ENCODE peak calls at places on chromosomes 16 and 17, in eight cellular contexts. One of them, this sample, is unnamed.

GRCh38 chr16:77468831-77469230 is 34.0 kb upstream of the ADAMTS18 start:
- DNase-seq in heart left ventricle: no peak
- DNase-seq in fibroblast of lung: no peak
- DNase-seq in A673: no peak
- DNase-seq in pancreas: no peak
- DNase-seq in hepatocyte: no peak
- DNase-seq in mammary epithelial cell: no peak
- DNase-seq in endothelial cell of umbilical vein: peak; percentile 64
- DNase-seq in this sample: no peak

GRCh38 chr16:88454315-88455057 is 1.4 kb downstream of the ZFPM1 start:
- DNase-seq in heart left ventricle: no peak
- DNase-seq in fibroblast of lung: no peak
- DNase-seq in A673: no peak
- DNase-seq in pancreas: peak; percentile 65
- DNase-seq in hepatocyte: no peak
- DNase-seq in mammary epithelial cell: peak; percentile 41
- DNase-seq in endothelial cell of umbilical vein: peak; percentile 8
- DNase-seq in this sample: no peak

GRCh38 chr16:55171241-55171640 is 152.8 kb upstream of the IRX6 start:
- DNase-seq in heart left ventricle: no peak
- DNase-seq in fibroblast of lung: no peak
- DNase-seq in A673: no peak
- DNase-seq in pancreas: no peak
- DNase-seq in hepatocyte: no peak
- DNase-seq in mammary epithelial cell: no peak
- DNase-seq in endothelial cell of umbilical vein: no peak
- DNase-seq in this sample: no peak

GRCh38 chr17:74730491-74731346 is 6.3 kb upstream of the RAB37 start:
- DNase-seq in heart left ventricle: no peak
- DNase-seq in fibroblast of lung: no peak
- DNase-seq in A673: no peak
- DNase-seq in pancreas: no peak
- DNase-seq in hepatocyte: no peak
- DNase-seq in mammary epithelial cell: no peak
- DNase-seq in endothelial cell of umbilical vein: no peak
- DNase-seq in this sample: no peak

GRCh38 chr17:13102477-13102876 is 84.7 kb upstream of the ELAC2 start:
- DNase-seq in heart left ventricle: no peak
- DNase-seq in fibroblast of lung: no peak
- DNase-seq in A673: no peak
- DNase-seq in pancreas: no peak
- DNase-seq in hepatocyte: no peak
- DNase-seq in mammary epithelial cell: no peak
- DNase-seq in endothelial cell of umbilical vein: no peak
- DNase-seq in this sample: no peak

GRCh38 chr17:35865412-35866355 is 3.0 kb downstream of the HEATR9 start:
- DNase-seq in heart left ventricle: no peak
- DNase-seq in fibroblast of lung: peak; percentile 76
- DNase-seq in A673: peak; percentile 28
- DNase-seq in pancreas: no peak
- DNase-seq in hepatocyte: no peak
- DNase-seq in mammary epithelial cell: peak; percentile 19
- DNase-seq in endothelial cell of umbilical vein: peak; percentile 25
- DNase-seq in this sample: no peak

GRCh38 chr17:4577386-4577993 is 6.8 kb upstream of the SMTNL2 start:
- DNase-seq in heart left ventricle: no peak
- DNase-seq in fibroblast of lung: no peak
- DNase-seq in A673: no peak
- DNase-seq in pancreas: no peak
- DNase-seq in hepatocyte: no peak
- DNase-seq in mammary epithelial cell: no peak
- DNase-seq in endothelial cell of umbilical vein: no peak
- DNase-seq in this sample: no peak

GRCh38 chr17:82408288-82408937 is 9.7 kb upstream of the HEXD start:
- DNase-seq in heart left ventricle: no peak
- DNase-seq in fibroblast of lung: no peak
- DNase-seq in A673: no peak
- DNase-seq in pancreas: peak; percentile 3
- DNase-seq in hepatocyte: no peak
- DNase-seq in mammary epithelial cell: no peak
- DNase-seq in endothelial cell of umbilical vein: no peak
- DNase-seq in this sample: no peak

GRCh38 chr17:81727324-81728031 is 15.4 kb downstream of the SLC25A10 start:
- DNase-seq in heart left ventricle: no peak
- DNase-seq in fibroblast of lung: no peak
- DNase-seq in A673: no peak
- DNase-seq in pancreas: peak; percentile 71
- DNase-seq in hepatocyte: no peak
- DNase-seq in mammary epithelial cell: no peak
- DNase-seq in endothelial cell of umbilical vein: no peak
- DNase-seq in this sample: no peak

GRCh38 chr17:28573966-28574480 is 2.7 kb downstream of the ALDOC start:
- DNase-seq in heart left ventricle: no peak
- DNase-seq in fibroblast of lung: no peak
- DNase-seq in A673: no peak
- DNase-seq in pancreas: no peak
- DNase-seq in hepatocyte: no peak
- DNase-seq in mammary epithelial cell: no peak
- DNase-seq in endothelial cell of umbilical vein: no peak
- DNase-seq in this sample: no peak

GRCh38 chr16:57576429-57576870 is 34.0 kb downstream of the ADGRG5 start:
- DNase-seq in heart left ventricle: peak; percentile 56
- DNase-seq in fibroblast of lung: peak; percentile 63
- DNase-seq in A673: peak; percentile 75
- DNase-seq in pancreas: peak; percentile 81
- DNase-seq in hepatocyte: peak; percentile 84
- DNase-seq in mammary epithelial cell: peak; percentile 38
- DNase-seq in endothelial cell of umbilical vein: peak; percentile 68
- DNase-seq in this sample: peak; percentile 78

GRCh38 chr17:164536-165235 is 16.8 kb downstream of the DOC2B start:
- DNase-seq in heart left ventricle: no peak
- DNase-seq in fibroblast of lung: peak; percentile 14
- DNase-seq in A673: peak; percentile 44
- DNase-seq in pancreas: peak; percentile 30
- DNase-seq in hepatocyte: peak; percentile 80
- DNase-seq in mammary epithelial cell: peak; percentile 4
- DNase-seq in endothelial cell of umbilical vein: peak; percentile 69
- DNase-seq in this sample: no peak

GRCh38 chr17:49583889-49584288 is 8.2 kb downstream of the NXPH3 start:
- DNase-seq in heart left ventricle: no peak
- DNase-seq in fibroblast of lung: no peak
- DNase-seq in A673: no peak
- DNase-seq in pancreas: no peak
- DNase-seq in hepatocyte: no peak
- DNase-seq in mammary epithelial cell: no peak
- DNase-seq in endothelial cell of umbilical vein: no peak
- DNase-seq in this sample: no peak

GRCh38 chr16:377419-377951 is 4.3 kb downstream of the PGAP6 start:
- DNase-seq in heart left ventricle: no peak
- DNase-seq in fibroblast of lung: no peak
- DNase-seq in A673: no peak
- DNase-seq in pancreas: peak; percentile 58
- DNase-seq in hepatocyte: no peak
- DNase-seq in mammary epithelial cell: no peak
- DNase-seq in endothelial cell of umbilical vein: no peak
- DNase-seq in this sample: no peak

GRCh38 chr17:27284811-27285415 is 9.0 kb upstream of the WSB1 start:
- DNase-seq in heart left ventricle: no peak
- DNase-seq in fibroblast of lung: no peak
- DNase-seq in A673: no peak
- DNase-seq in pancreas: no peak
- DNase-seq in hepatocyte: no peak
- DNase-seq in mammary epithelial cell: no peak
- DNase-seq in endothelial cell of umbilical vein: peak; percentile 93
- DNase-seq in this sample: no peak

GRCh38 chr17:17849147-17849820 is 12.5 kb upstream of the SREBF1 start:
- DNase-seq in heart left ventricle: peak; percentile 64
- DNase-seq in fibroblast of lung: peak; percentile 53
- DNase-seq in A673: peak; percentile 74
- DNase-seq in pancreas: no peak
- DNase-seq in hepatocyte: no peak
- DNase-seq in mammary epithelial cell: no peak
- DNase-seq in endothelial cell of umbilical vein: no peak
- DNase-seq in this sample: peak; percentile 83

GRCh38 chr17:4811471-4811870 is 4.5 kb downstream of the PLD2 start:
- DNase-seq in heart left ventricle: no peak
- DNase-seq in fibroblast of lung: no peak
- DNase-seq in A673: no peak
- DNase-seq in pancreas: no peak
- DNase-seq in hepatocyte: no peak
- DNase-seq in mammary epithelial cell: no peak
- DNase-seq in endothelial cell of umbilical vein: no peak
- DNase-seq in this sample: no peak

GRCh38 chr17:11909348-11909747 is 87.9 kb downstream of the ZNF18 start:
- DNase-seq in heart left ventricle: no peak
- DNase-seq in fibroblast of lung: no peak
- DNase-seq in A673: peak; percentile 30
- DNase-seq in pancreas: no peak
- DNase-seq in hepatocyte: no peak
- DNase-seq in mammary epithelial cell: no peak
- DNase-seq in endothelial cell of umbilical vein: no peak
- DNase-seq in this sample: no peak
- TF ChIP-seq CTCF in heart left ventricle: no peak
- TF ChIP-seq CTCF in fibroblast of lung: no peak
- TF ChIP-seq CTCF in A673: peak; percentile 60
- TF ChIP-seq CTCF in pancreas: no peak
- TF ChIP-seq CTCF in hepatocyte: peak; percentile 6
- TF ChIP-seq CTCF in mammary epithelial cell: peak; percentile 5
- TF ChIP-seq CTCF in endothelial cell of umbilical vein: no peak
- TF ChIP-seq CTCF in this sample: no peak

DNA sequence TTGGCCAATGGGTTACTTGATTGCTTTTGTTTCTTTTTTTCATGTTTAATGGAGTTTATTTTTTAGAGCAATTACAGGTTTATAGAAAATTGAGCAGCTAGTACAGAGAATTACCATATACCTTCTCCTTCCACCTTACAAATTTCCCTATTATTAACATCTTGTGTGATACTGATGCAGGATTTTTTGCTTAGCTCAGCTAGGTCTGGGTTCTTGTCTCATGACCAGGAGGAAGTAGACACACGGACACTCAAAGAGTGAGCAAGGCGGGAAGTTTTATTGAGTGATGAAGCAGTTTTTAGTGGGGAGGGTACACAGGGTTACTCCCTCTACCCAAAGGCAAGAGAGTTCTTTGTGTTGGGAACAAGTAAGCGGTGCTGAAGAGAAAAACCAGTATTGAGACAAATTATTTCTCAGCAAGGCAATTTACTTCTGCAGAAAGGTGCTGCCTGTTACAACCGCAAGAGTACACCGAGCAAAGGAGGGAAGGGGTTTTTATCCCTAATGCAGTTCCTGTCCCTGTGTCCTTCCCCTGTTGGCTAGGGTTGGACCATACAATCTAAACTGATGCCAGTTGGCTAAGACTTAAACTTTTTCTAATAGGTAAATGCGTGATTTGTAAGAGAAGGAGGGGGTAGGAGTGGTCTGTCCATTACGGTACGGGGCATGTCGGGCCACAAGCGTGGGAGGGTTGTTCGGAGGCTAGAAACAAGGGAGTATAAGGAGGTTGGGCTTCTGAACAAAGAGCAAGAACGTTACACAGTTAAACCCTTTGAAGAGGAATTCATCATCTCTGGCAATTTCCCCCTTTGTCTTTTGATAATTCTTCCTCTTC is 26.9 kb downstream of the SEC14L1 start:
- DNase-seq in heart left ventricle: no peak
- DNase-seq in fibroblast of lung: no peak
- DNase-seq in A673: no peak
- DNase-seq in pancreas: no peak
- DNase-seq in hepatocyte: no peak
- DNase-seq in mammary epithelial cell: no peak
- DNase-seq in endothelial cell of umbilical vein: no peak
- DNase-seq in this sample: no peak
- H3K9me3 ChIP-seq in heart left ventricle: peaks cover 20% of the 10 kb centered on the region
- H3K9me3 ChIP-seq in fibroblast of lung: no peaks in the 10 kb centered on the region
- H3K9me3 ChIP-seq in A673: peaks cover 26% of the 10 kb centered on the region
- H3K9me3 ChIP-seq in pancreas: no peaks in the 10 kb centered on the region
- H3K9me3 ChIP-seq in hepatocyte: no peaks in the 10 kb centered on the region
- H3K9me3 ChIP-seq in mammary epithelial cell: peaks cover 19% of the 10 kb centered on the region
- H3K9me3 ChIP-seq in endothelial cell of umbilical vein: no peaks in the 10 kb centered on the region
- H3K9me3 ChIP-seq in this sample: peaks cover 11% of the 10 kb centered on the region

GRCh38 chr17:44363613-44364159 is at the start of gene FAM171A2:
- DNase-seq in heart left ventricle: peak; percentile 54
- DNase-seq in fibroblast of lung: peak; percentile 40
- DNase-seq in A673: peak; percentile 58
- DNase-seq in pancreas: peak; percentile 68
- DNase-seq in hepatocyte: peak; percentile 89
- DNase-seq in mammary epithelial cell: peak; percentile 23
- DNase-seq in endothelial cell of umbilical vein: peak; percentile 56
- DNase-seq in this sample: no peak
- TF ChIP-seq CTCF in heart left ventricle: peak; percentile 81
- TF ChIP-seq CTCF in fibroblast of lung: peak; percentile 40
- TF ChIP-seq CTCF in A673: no peak
- TF ChIP-seq CTCF in pancreas: peak; percentile 62
- TF ChIP-seq CTCF in hepatocyte: peak; percentile 59
- TF ChIP-seq CTCF in mammary epithelial cell: peak; percentile 22
- TF ChIP-seq CTCF in endothelial cell of umbilical vein: peak; percentile 60
- TF ChIP-seq CTCF in this sample: no peak

GRCh38 chr16:51440096-51440495 is 289.0 kb upstream of the SALL1 start:
- DNase-seq in heart left ventricle: no peak
- DNase-seq in fibroblast of lung: no peak
- DNase-seq in A673: no peak
- DNase-seq in pancreas: no peak
- DNase-seq in hepatocyte: no peak
- DNase-seq in mammary epithelial cell: no peak
- DNase-seq in endothelial cell of umbilical vein: no peak
- DNase-seq in this sample: no peak

GRCh38 chr16:51445250-51445649 is 294.2 kb upstream of the SALL1 start:
- DNase-seq in heart left ventricle: no peak
- DNase-seq in fibroblast of lung: peak; percentile 35
- DNase-seq in A673: no peak
- DNase-seq in pancreas: no peak
- DNase-seq in hepatocyte: no peak
- DNase-seq in mammary epithelial cell: no peak
- DNase-seq in endothelial cell of umbilical vein: no peak
- DNase-seq in this sample: no peak

GRCh38 chr16:51441331-51441730 is 290.3 kb upstream of the SALL1 start:
- DNase-seq in heart left ventricle: no peak
- DNase-seq in fibroblast of lung: no peak
- DNase-seq in A673: no peak
- DNase-seq in pancreas: no peak
- DNase-seq in hepatocyte: no peak
- DNase-seq in mammary epithelial cell: no peak
- DNase-seq in endothelial cell of umbilical vein: no peak
- DNase-seq in this sample: no peak

GRCh38 chr16:51442140-51442539 is 291.1 kb upstream of the SALL1 start:
- DNase-seq in heart left ventricle: no peak
- DNase-seq in fibroblast of lung: no peak
- DNase-seq in A673: no peak
- DNase-seq in pancreas: no peak
- DNase-seq in hepatocyte: no peak
- DNase-seq in mammary epithelial cell: no peak
- DNase-seq in endothelial cell of umbilical vein: no peak
- DNase-seq in this sample: no peak
- H3K9me3 ChIP-seq in heart left ventricle: no peaks in the 10 kb centered on the region
- H3K9me3 ChIP-seq in fibroblast of lung: no peaks in the 10 kb centered on the region
- H3K9me3 ChIP-seq in A673: no peaks in the 10 kb centered on the region
- H3K9me3 ChIP-seq in pancreas: no peaks in the 10 kb centered on the region
- H3K9me3 ChIP-seq in hepatocyte: no peaks in the 10 kb centered on the region
- H3K9me3 ChIP-seq in mammary epithelial cell: no peaks in the 10 kb centered on the region
- H3K9me3 ChIP-seq in endothelial cell of umbilical vein: no peaks in the 10 kb centered on the region
- H3K9me3 ChIP-seq in this sample: no peaks in the 10 kb centered on the region